ENCODE peak calls at places on chromosomes 5 and 9, in seven cellular contexts. Z is IMR-90, Y is epithelial cell of esophagus, W is progenitor cell of endocrine pancreas, U is natural killer cell, G is gastrocnemius medialis, V is nephron progenitor cell. R is an unnamed sample.

GRCh38 chr5:96720408-96720807 is 58.2 kb downstream of the CAST start:
- DNase-seq in Z (no peak), Y (no peak), W (no peak), U (no peak), G (no peak), V (no peak), R (no peak)

GRCh38 chr5:149831492-149831891 is 101.4 kb downstream of the PPARGC1B start:
- DNase-seq in Z (peak; percentile 37), Y (peak; percentile 66), W (no peak), U (no peak), G (no peak), V (no peak), R (no peak)

GRCh38 chr5:77172713-77173328 is 37.7 kb upstream of the PDE8B start:
- DNase-seq in Z (no peak), Y (no peak), W (no peak), U (no peak), G (no peak), V (no peak), R (no peak)

GRCh38 chr5:89885670-89886069 is 523.9 kb downstream of the CETN3 start:
- DNase-seq in Z (no peak), Y (no peak), W (no peak), U (no peak), G (no peak), V (no peak), R (no peak)

GRCh38 chr5:56155992-56156584 is 77.0 kb downstream of the ANKRD55 start:
- DNase-seq in Z (no peak), Y (no peak), W (no peak), U (no peak), G (peak; percentile 15), V (no peak), R (no peak)

GRCh38 chr5:98604301-98604700 is 169.2 kb upstream of the RGMB start:
- DNase-seq in Z (no peak), Y (no peak), W (no peak), U (no peak), G (no peak), V (no peak), R (no peak)

GRCh38 chr5:168288349-168289245 is 2.8 kb upstream of the WWC1 start:
- DNase-seq in Z (no peak), Y (peak; percentile 96), W (no peak), U (no peak), G (no peak), V (no peak), R (no peak)

GRCh38 chr5:67971223-67971830 is 244.2 kb upstream of the PIK3R1 start:
- DNase-seq in Z (peak; percentile 25), Y (peak; percentile 18), W (no peak), U (no peak), G (no peak), V (no peak), R (no peak)

GRCh38 chr5:149166128-149166527 is 24.8 kb downstream of the ABLIM3 start:
- DNase-seq in Z (peak; percentile 82), Y (peak; percentile 51), W (no peak), U (no peak), G (no peak), V (no peak), R (no peak)

GRCh38 chr5:50623666-50624065 is 42.8 kb upstream of the PARP8 start:
- DNase-seq in Z (no peak), Y (peak; percentile 71), W (no peak), U (no peak), G (no peak), V (no peak), R (no peak)

GRCh38 chr9:96331236-96331947 is 29.4 kb upstream of the HSD17B3 start:
- DNase-seq in Z (peak; percentile 39), Y (peak; percentile 53), W (no peak), U (no peak), G (no peak), V (no peak), R (no peak)

GRCh38 chr5:4230531-4230904 is 634.9 kb downstream of the IRX1 start:
- DNase-seq in Z (no peak), Y (no peak), W (no peak), U (no peak), G (no peak), V (peak; percentile 29), R (no peak)

GRCh38 chr9:86795861-86796497 is 151.3 kb downstream of the GAS1 start:
- DNase-seq in Z (peak; percentile 83), Y (peak; percentile 2), W (no peak), U (no peak), G (peak; percentile 19), V (peak; percentile 21), R (no peak)

GRCh38 chr5:134092875-134093274 is 21.6 kb upstream of the TCF7 start:
- DNase-seq in Z (peak; percentile 22), Y (peak; percentile 91), W (no peak), U (no peak), G (no peak), V (no peak), R (no peak)

DNA sequence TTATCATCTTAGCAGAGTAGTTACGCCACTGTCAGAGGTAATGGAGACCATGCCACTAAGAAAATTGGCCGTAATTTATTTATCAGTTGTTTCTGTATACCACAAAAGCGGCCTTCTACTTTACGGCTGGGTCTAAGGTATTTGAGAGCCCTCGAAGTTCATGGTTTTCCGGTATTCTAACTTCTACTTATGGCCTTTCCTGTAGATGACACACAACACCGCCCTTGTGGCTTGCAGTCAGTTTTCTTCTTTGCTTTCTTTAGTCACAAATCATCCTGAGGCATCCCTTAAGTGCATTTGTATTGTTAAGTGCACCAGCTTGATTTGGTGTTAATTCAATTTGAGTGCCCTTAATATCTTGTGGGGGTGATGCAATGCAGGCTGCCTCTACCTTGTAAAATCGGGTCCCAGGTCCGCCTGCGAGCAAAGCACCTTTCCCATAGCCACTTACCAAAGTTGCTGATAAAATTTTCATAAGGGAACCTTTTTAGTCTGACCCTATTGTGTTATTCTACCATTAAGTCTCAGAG is 511.9 kb downstream of the CCDC171 start:
- DNase-seq in Z (no peak), Y (no peak), W (no peak), U (no peak), G (no peak), V (no peak), R (no peak)
- TF ChIP-seq CTCF in Z (no peak), Y (no peak), W (no peak), U (no peak), G (no peak), V (no peak), R (no peak)

GRCh38 chr5:373710-374602 is 52.4 kb downstream of the AHRR start:
- DNase-seq in Z (peak; percentile 77), Y (peak; percentile 22), W (peak; percentile 20), U (no peak), G (no peak), V (peak; percentile 64), R (peak; percentile 20)
- TF ChIP-seq CTCF in Z (no peak), Y (no peak), W (no peak), U (no peak), G (no peak), V (no peak), R (no peak)

GRCh38 chr9:120875954-120876841 is 790 bp downstream of the PHF19 start:
- DNase-seq in Z (peak; percentile 85), Y (peak; percentile 78), W (peak; percentile 37), U (peak; percentile 75), G (peak; percentile 50), V (peak; percentile 75), R (no peak)
- TF ChIP-seq CTCF in Z (no peak), Y (no peak), W (peak; percentile 7), U (no peak), G (no peak), V (no peak), R (no peak)

GRCh38 chr5:171129308-171129707 is 179.7 kb upstream of the TLX3 start:
- DNase-seq in Z (no peak), Y (no peak), W (no peak), U (no peak), G (no peak), V (no peak), R (no peak)
- TF ChIP-seq CTCF in Z (no peak), Y (no peak), W (no peak), U (no peak), G (no peak), V (no peak), R (no peak)

GRCh38 chr9:133397895-133398294 is 19.9 kb downstream of the REXO4 start:
- DNase-seq in Z (no peak), Y (no peak), W (no peak), U (no peak), G (no peak), V (no peak), R (no peak)

GRCh38 chr9:133400292-133400691 is 17.5 kb downstream of the REXO4 start:
- DNase-seq in Z (no peak), Y (no peak), W (no peak), U (no peak), G (no peak), V (no peak), R (peak; percentile 4)

GRCh38 chr9:133394687-133395271 is 18.6 kb downstream of the STKLD1 start:
- DNase-seq in Z (no peak), Y (no peak), W (no peak), U (no peak), G (no peak), V (no peak), R (peak; percentile 6)

GRCh38 chr9:133397370-133397769 is 20.4 kb downstream of the REXO4 start:
- DNase-seq in Z (no peak), Y (no peak), W (no peak), U (no peak), G (no peak), V (no peak), R (peak; percentile 2)

DNA sequence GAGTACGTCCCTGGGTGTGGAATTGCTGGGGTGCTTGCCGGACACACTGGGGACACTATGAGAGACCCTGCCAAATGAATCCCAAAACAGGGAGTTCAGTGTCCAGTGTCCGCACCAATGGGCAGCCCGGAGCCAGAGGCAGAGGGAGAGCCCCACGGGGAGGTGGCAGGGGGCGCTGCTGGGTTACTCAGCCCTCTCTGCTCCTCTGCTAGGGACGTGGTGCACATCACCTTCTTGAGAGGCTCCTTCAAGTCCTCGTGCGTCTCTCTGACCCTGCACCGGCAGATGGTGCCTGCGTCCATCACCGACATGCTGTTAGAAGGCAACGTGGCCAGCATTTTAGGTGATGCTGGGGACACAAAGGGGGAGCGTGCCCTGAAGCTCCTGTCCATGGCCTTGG is 20.8 kb downstream of the STKLD1 start:
- DNase-seq in Z (no peak), Y (peak; percentile 25), W (no peak), U (no peak), G (no peak), V (peak; percentile 61), R (peak; percentile 23)
- TF ChIP-seq CTCF in Z (peak; percentile 42), Y (peak; percentile 17), W (peak; percentile 46), U (no peak), G (no peak), V (peak; percentile 38), R (peak; percentile 18)

GRCh38 chr5:110727025-110727314 is 499 bp upstream of the TMEM232 start:
- DNase-seq in Z (peak; percentile 2), Y (peak; percentile 16), W (no peak), U (no peak), G (no peak), V (no peak), R (no peak)
- TF ChIP-seq CTCF in Z (no peak), Y (peak; percentile 25), W (peak; percentile 31), U (peak; percentile 17), G (no peak), V (no peak), R (no peak)

GRCh38 chr9:71162136-71162535 is 40.7 kb upstream of the TRPM3 start:
- DNase-seq in Z (no peak), Y (no peak), W (no peak), U (no peak), G (no peak), V (no peak), R (no peak)
- TF ChIP-seq CTCF in Z (no peak), Y (no peak), W (no peak), U (no peak), G (no peak), V (no peak), R (no peak)

GRCh38 chr5:73451218-73452130 is 2.9 kb upstream of the FOXD1 start:
- DNase-seq in Z (peak; percentile 59), Y (peak; percentile 58), W (peak; percentile 74), U (peak; percentile 50), G (peak; percentile 19), V (peak; percentile 92), R (no peak)
- TF ChIP-seq CTCF in Z (peak; percentile 84), Y (peak; percentile 41), W (peak; percentile 94), U (peak; percentile 63), G (peak; percentile 57), V (peak; percentile 92), R (peak; percentile 60)